ENCODE peak calls at places on chromosomes 11 and 22, in four cellular contexts. U, R, O and Z are unnamed samples.

GRCh38 chr22:41074061-41074460 is 18.3 kb upstream of the EP300 start:
- DNase-seq in U (no peak), R (no peak), O (no peak), Z (no peak)

GRCh38 chr11:91147885-91148284 is 925.0 kb upstream of the CHORDC1 start:
- DNase-seq in U (no peak), R (no peak), O (no peak), Z (no peak)

GRCh38 chr22:26464312-26464711 is 19.3 kb downstream of the HPS4 start:
- DNase-seq in U (no peak), R (no peak), O (no peak), Z (no peak)

GRCh38 chr11:72454791-72455190 is 20.5 kb upstream of the CLPB start:
- DNase-seq in U (no peak), R (no peak), O (no peak), Z (no peak)

GRCh38 chr22:34111210-34111824 is 191.0 kb upstream of the LARGE1 start:
- DNase-seq in U (peak), R (peak), O (peak), Z (peak)

GRCh38 chr11:74437441-74437840 is 29.9 kb downstream of the KCNE3 start:
- DNase-seq in U (no peak), R (no peak), O (no peak), Z (no peak)

GRCh38 chr11:86551693-86552092 is 120.7 kb downstream of the ME3 start:
- DNase-seq in U (no peak), R (no peak), O (no peak), Z (no peak)

GRCh38 chr11:24234822-24235508 is 261.9 kb upstream of the LUZP2 start:
- DNase-seq in U (no peak), R (no peak), O (no peak), Z (no peak)

GRCh38 chr11:44082645-44083044 is 12.8 kb upstream of the EXT2 start:
- DNase-seq in U (no peak), R (no peak), O (no peak), Z (no peak)

GRCh38 chr11:118370774-118371173 is 11.4 kb downstream of the UBE4A start:
- DNase-seq in U (no peak), R (no peak), O (no peak), Z (no peak)

GRCh38 chr11:19116315-19116970 is 525 bp upstream of the ZDHHC13 start:
- DNase-seq in U (no peak), R (peak), O (no peak), Z (peak)

GRCh38 chr11:5922749-5923426 is 19.2 kb upstream of the OR56A3 start:
- DNase-seq in U (no peak), R (no peak), O (peak), Z (no peak)

GRCh38 chr22:44963055-44963454 is 46.8 kb downstream of the PHF21B start:
- DNase-seq in U (no peak), R (no peak), O (no peak), Z (no peak)

GRCh38 chr22:29267462-29267857 is 321 bp downstream of the RHBDD3 start:
- DNase-seq in U (no peak), R (no peak), O (no peak), Z (no peak)

GRCh38 chr22:30763815-30764686 is 69.4 kb downstream of the OSBP2 start:
- DNase-seq in U (peak), R (peak), O (peak), Z (peak)

GRCh38 chr11:18332302-18332701 is 9.9 kb downstream of the GTF2H1 start:
- DNase-seq in U (no peak), R (no peak), O (no peak), Z (peak)

GRCh38 chr22:28344893-28345292 is 334.7 kb downstream of the TTC28 start:
- DNase-seq in U (no peak), R (no peak), O (no peak), Z (no peak)

GRCh38 chr11:67302571-67303131 is 679 bp upstream of the SSH3 start:
- DNase-seq in U (no peak), R (no peak), O (no peak), Z (no peak)

GRCh38 chr11:111938687-111939160 is 1.6 kb downstream of the DIXDC1 start:
- DNase-seq in U (no peak), R (peak), O (peak), Z (peak)

GRCh38 chr11:67282155-67282875 is 6.8 kb upstream of the ANKRD13D start:
- DNase-seq in U (no peak), R (no peak), O (no peak), Z (no peak)

GRCh38 chr22:34429314-34429713 is 509.0 kb upstream of the LARGE1 start:
- DNase-seq in U (no peak), R (no peak), O (peak), Z (no peak)

GRCh38 chr11:128216198-128216597 is 371.2 kb downstream of the ETS1 start:
- DNase-seq in U (no peak), R (no peak), O (no peak), Z (no peak)

GRCh38 chr11:128095459-128096096 is 491.8 kb downstream of the ETS1 start:
- DNase-seq in U (peak), R (no peak), O (peak), Z (no peak)

GRCh38 chr11:118876261-118876660 is 7.4 kb upstream of the CXCR5 start:
- DNase-seq in U (no peak), R (no peak), O (no peak), Z (no peak)